ENCODE peak calls at places on chromosomes 13 and 19, in nine cellular contexts. O is right lobe of liver, X is stomach, P is PC-9, I is heart right ventricle, V is body of pancreas, B is Peyer's patch, J is pancreas, Q is colonic mucosa. K is an unnamed sample. For H3K9me3 and H3K4me1, the result is how much of the 10 kb centered on the place peaks cover.

GRCh38 chr19:17777840-17778620 is 16.9 kb upstream of the B3GNT3 start:
- DNase-seq in Q (peak), P (peak), B (peak), V (peak), X (peak), J (peak), O (peak), I (no peak), K (no peak)

GRCh38 chr13:73833331-73834070 is 300.7 kb downstream of the KLF12 start:
- DNase-seq in O (no peak), P (no peak), V (no peak), I (no peak), B (no peak), J (no peak), X (no peak), Q (no peak), K (no peak)

GRCh38 chr19:39502640-39503417 is 4.1 kb downstream of the DLL3 start:
- DNase-seq in J (no peak), V (peak), X (peak), Q (peak), P (peak), I (peak), B (peak), O (peak), K (peak)

GRCh38 chr13:48555441-48555840 is 22.6 kb upstream of the RCBTB2 start:
- DNase-seq in P (no peak), I (no peak), J (no peak), V (no peak), O (no peak), Q (no peak), X (no peak), B (no peak), K (no peak)

GRCh38 chr13:20669162-20669561 is 34.3 kb upstream of the IL17D start:
- DNase-seq in B (no peak), J (no peak), O (no peak), X (no peak), I (no peak), Q (no peak), P (no peak), V (no peak), K (no peak)

GRCh38 chr19:11361037-11361770 is 6.0 kb downstream of the PLPPR2 start:
- DNase-seq in V (peak), P (no peak), O (peak), Q (peak), X (peak), I (no peak), B (peak), J (peak), K (no peak)

GRCh38 chr13:31950121-31950810 is 81.3 kb upstream of the FRY start:
- DNase-seq in V (no peak), X (no peak), J (no peak), B (no peak), Q (no peak), O (no peak), P (no peak), I (no peak), K (no peak)

GRCh38 chr13:27923794-27924528 is 4.2 kb downstream of the PDX1 start:
- DNase-seq in V (peak), Q (no peak), X (no peak), O (no peak), I (no peak), P (no peak), B (no peak), J (peak), K (no peak)

GRCh38 chr13:60134376-60134775 is 29.4 kb downstream of the DIAPH3 start:
- DNase-seq in B (no peak), P (no peak), J (no peak), O (no peak), X (no peak), I (no peak), Q (no peak), V (no peak), K (no peak)

GRCh38 chr13:44936246-44936645 is 53.0 kb downstream of the NUFIP1 start:
- DNase-seq in X (no peak), B (no peak), Q (no peak), I (no peak), V (no peak), P (no peak), J (no peak), O (no peak), K (no peak)

GRCh38 chr19:31214086-31214485 is 135.2 kb downstream of the TSHZ3 start:
- DNase-seq in I (peak), X (peak), Q (peak), V (no peak), P (peak), J (peak), O (no peak), B (peak), K (peak)

GRCh38 chr19:19474950-19475781 is 40.2 kb downstream of the TSSK6 start:
- DNase-seq in P (no peak), J (no peak), O (no peak), I (no peak), V (no peak), Q (no peak), X (no peak), B (no peak), K (no peak)

GRCh38 chr13:104571161-104571889 is 1505.1 kb upstream of the SLC10A2 start:
- DNase-seq in X (peak), B (peak), J (peak), O (no peak), I (peak), P (peak), Q (peak), V (peak), K (peak)

GRCh38 chr13:45700971-45701900 is 884 bp upstream of the CBY2 start:
- DNase-seq in O (no peak), J (no peak), P (no peak), B (no peak), I (no peak), X (no peak), V (no peak), Q (no peak), K (no peak)

GRCh38 chr19:4471400-4472173 is 510 bp upstream of the HDGFL2 start:
- DNase-seq in O (peak), I (peak), J (peak), Q (peak), X (peak), V (peak), P (peak), B (peak), K (peak)

GRCh38 chr13:44719857-44720671 is 143.9 kb upstream of the TSC22D1 start:
- DNase-seq in X (no peak), J (no peak), V (no peak), B (no peak), Q (no peak), O (no peak), I (peak), P (no peak), K (no peak)

GRCh38 chr13:35146686-35147085 is 204.6 kb downstream of the NBEA start:
- DNase-seq in I (no peak), P (no peak), V (no peak), B (no peak), J (no peak), X (no peak), O (no peak), Q (no peak), K (no peak)

GRCh38 chr13:24381539-24382265 is 72.3 kb downstream of the C1QTNF9 start:
- DNase-seq in V (no peak), O (no peak), Q (no peak), J (no peak), I (no peak), B (no peak), P (no peak), X (no peak), K (no peak)

GRCh38 chr13:97505022-97505421 is 71.1 kb downstream of the RAP2A start:
- DNase-seq in O (no peak), I (no peak), B (no peak), V (no peak), P (no peak), X (no peak), J (no peak), Q (no peak), K (no peak)

GRCh38 chr19:48506138-48506733 is 5.4 kb downstream of the LMTK3 start:
- DNase-seq in I (no peak), B (no peak), Q (no peak), X (no peak), V (no peak), O (no peak), P (no peak), J (no peak), K (no peak)

GRCh38 chr13:29594710-29595379 is 643 bp downstream of the SLC7A1 start:
- DNase-seq in X (peak), Q (peak), J (peak), I (no peak), P (peak), O (peak), V (peak), B (peak), K (peak)

GRCh38 chr13:110289661-110290060 is 17.3 kb downstream of the COL4A1 start:
- DNase-seq in I (no peak), O (no peak), Q (no peak), X (no peak), B (peak), P (no peak), V (no peak), J (no peak), K (no peak)

GRCh38 chr19:50843205-50843604 is 9.8 kb upstream of the KLK15 start:
- DNase-seq in Q (no peak), V (no peak), O (no peak), X (no peak), I (no peak), J (no peak), P (no peak), B (no peak), K (no peak)

GRCh38 chr19:36688058-36688457 is 646 bp downstream of the ZNF567 start:
- DNase-seq in J (no peak), I (no peak), V (no peak), B (no peak), P (no peak), O (no peak), Q (no peak), X (no peak), K (no peak)

GRCh38 chr19:54502518-54503048 is at the start of gene LAIR2:
- DNase-seq in X (no peak), I (no peak), V (no peak), B (no peak), Q (no peak), P (no peak), J (no peak), O (no peak), K (no peak)

GRCh38 chr19:17114414-17114831 is 38.8 kb downstream of the MYO9B start:
- DNase-seq in Q (no peak), I (no peak), B (no peak), P (no peak), X (peak), J (no peak), V (no peak), O (no peak), K (no peak)

GRCh38 chr13:29369060-29369743 is 226.3 kb downstream of the SLC7A1 start:
- DNase-seq in J (no peak), Q (no peak), O (no peak), B (no peak), X (no peak), P (peak), I (no peak), V (no peak), K (no peak)

DNA sequence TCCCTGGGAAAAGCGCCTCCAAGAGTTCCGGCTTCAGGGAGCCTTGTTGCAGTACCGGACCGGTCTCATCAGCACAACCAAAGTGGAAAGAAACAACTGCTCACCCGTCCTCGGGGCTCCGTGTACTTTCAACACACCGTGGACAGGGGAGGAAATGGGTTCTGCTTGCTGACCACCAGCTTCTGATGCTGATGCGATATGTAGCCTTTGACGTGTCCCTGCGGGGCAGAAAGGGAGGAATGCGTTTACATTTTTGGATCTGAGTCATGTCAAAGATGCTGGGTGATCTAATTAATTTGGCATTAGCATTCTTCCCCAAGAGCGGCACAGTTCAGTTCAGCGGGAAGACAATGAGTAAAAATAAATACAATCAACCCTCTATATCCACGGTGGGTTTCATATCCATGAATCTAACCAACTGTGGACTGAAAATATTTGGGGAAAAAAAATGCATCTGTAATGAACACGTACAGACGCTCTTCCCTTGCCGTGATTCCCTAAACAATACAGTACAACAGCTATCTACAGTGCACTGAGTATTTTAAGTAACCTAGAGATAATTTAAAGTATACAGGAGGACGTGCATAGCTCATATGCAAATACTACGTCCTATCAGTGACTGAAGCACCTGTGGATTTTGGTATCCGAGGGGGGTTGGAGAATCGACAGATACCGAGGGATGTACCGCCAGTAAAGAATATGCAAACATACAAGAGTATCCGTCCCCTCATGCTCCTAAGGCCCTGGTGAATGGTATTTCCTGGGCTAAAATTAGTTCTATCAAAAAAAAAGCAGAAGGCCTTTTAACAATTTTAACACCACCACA is 19.8 kb downstream of the PROZ start:
- DNase-seq in B (no peak), P (peak), I (no peak), O (no peak), Q (no peak), X (no peak), J (no peak), V (no peak), K (no peak)
- H3K27ac ChIP-seq in B (no peak), P (no peak), I (peak), O (no peak), Q (no peak), X (no peak), J (no peak), V (no peak), K (no peak)

DNA sequence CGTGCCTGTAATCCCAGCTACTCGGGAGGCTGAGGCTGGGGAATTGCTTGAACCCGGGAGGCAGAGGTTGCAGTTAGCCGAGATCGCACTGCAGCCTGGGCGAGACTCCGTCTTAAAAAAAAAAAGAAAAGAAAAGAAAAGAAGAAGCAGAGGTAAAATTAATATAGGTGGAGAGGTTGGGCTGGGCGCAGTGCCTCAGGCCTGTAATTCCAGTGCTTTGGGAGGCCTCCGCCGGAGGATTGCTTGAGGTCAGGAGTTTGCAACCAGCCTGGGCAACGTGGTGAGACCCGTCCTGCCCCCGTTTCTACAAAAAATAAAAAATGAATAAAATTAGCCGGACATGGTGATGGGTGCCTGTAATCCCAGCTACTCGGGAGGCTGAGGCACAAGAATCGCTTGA is 912 bp upstream of the TUBA3C start:
- DNase-seq in I (no peak), Q (peak), X (peak), V (no peak), B (no peak), P (no peak), O (no peak), J (no peak), K (no peak)
- H3K9me3 ChIP-seq in I (under half), Q (under half), X (under half), V (under half), B (under half), P (under half), O (under half), J (under half), K (under half)

DNA sequence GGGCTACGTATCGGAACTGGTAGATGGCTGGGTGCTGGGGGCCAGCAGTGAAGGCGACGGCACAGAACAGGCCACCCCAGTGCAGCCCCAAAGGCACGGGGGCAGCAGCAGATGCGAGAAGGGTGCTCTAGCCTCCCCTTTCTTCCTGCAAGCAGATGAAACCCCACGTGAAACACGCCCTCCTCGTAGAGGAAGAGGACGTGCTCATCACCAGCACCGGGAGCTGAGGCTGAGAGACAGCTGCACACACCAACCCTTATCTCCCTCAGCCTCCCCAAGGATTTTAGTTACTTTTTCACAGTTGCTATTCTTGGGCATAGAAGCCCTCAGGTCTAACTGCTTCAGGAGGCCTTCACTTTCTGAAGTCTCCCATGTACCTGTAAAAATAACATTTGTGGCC is 11.9 kb downstream of the ZNF787 start:
- DNase-seq in Q (no peak), B (no peak), O (no peak), V (no peak), I (no peak), X (no peak), P (no peak), J (no peak), K (no peak)
- H3K4me1 ChIP-seq in Q (under half), B (under half), O (half or more), V (half or more), I (half or more), X (half or more), P (under half), J (half or more), K (under half)

GRCh38 chr13:42996584-42996983 is 4.5 kb upstream of the EPSTI1 start:
- DNase-seq in I (no peak), P (peak), J (no peak), B (no peak), X (no peak), V (no peak), O (no peak), Q (no peak), K (no peak)
- H3K27ac ChIP-seq in I (no peak), P (peak), J (no peak), B (no peak), X (no peak), V (no peak), O (no peak), Q (no peak), K (no peak)

DNA sequence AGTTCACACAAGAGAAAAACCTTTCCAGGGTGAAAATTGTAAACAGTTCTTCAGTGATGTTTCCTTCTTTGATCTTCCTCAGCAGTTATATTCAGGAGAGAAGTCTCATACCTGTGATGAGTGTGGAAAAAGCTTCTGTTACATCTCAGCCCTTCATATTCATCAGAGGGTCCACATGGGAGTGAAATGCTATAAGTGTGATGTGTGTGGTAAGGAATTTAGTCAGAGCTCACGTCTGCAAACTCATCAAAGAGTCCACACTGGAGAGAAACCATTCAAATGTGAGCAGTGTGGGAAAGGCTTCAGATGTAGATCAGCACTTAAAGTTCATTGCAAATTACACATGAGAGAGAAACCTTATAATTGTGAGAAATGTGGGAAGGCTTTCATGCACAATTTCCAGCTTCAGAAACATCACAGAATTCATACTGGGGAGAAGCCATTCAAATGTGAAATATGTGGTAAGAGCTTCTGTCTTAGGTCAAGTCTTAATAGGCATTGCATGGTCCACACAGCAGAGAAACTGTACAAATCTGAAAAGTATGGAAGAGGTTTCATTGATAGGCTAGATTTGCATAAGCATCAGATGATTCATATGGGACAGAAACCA is 6.9 kb downstream of the ZNF222 start:
- DNase-seq in X (no peak), Q (no peak), P (no peak), V (no peak), I (no peak), J (no peak), B (no peak), O (no peak), K (no peak)
- H3K9me3 ChIP-seq in X (half or more), Q (under half), P (under half), V (under half), I (half or more), J (under half), B (under half), O (under half), K (under half)

GRCh38 chr19:23542562-23542961 is 144.4 kb downstream of the ZNF675 start:
- DNase-seq in B (no peak), I (no peak), O (no peak), P (no peak), J (no peak), Q (no peak), X (no peak), V (no peak), K (no peak)
- H3K4me1 ChIP-seq in B (under half), I (under half), O (under half), P (under half), J (under half), Q (under half), X (under half), V (under half), K (under half)

GRCh38 chr13:79933389-79933788 is 407.5 kb downstream of the SPRY2 start:
- DNase-seq in J (no peak), I (no peak), Q (no peak), X (no peak), P (no peak), O (no peak), B (no peak), V (no peak), K (no peak)

GRCh38 chr13:79937311-79938243 is 403.3 kb downstream of the SPRY2 start:
- DNase-seq in B (no peak), Q (no peak), V (no peak), J (no peak), P (no peak), I (no peak), X (no peak), O (no peak), K (no peak)

GRCh38 chr13:79932556-79932955 is 408.4 kb downstream of the SPRY2 start:
- DNase-seq in V (no peak), J (no peak), B (no peak), X (no peak), P (no peak), I (no peak), O (no peak), Q (no peak), K (no peak)

GRCh38 chr13:79936368-79937136 is 404.4 kb downstream of the SPRY2 start:
- DNase-seq in I (peak), Q (no peak), P (peak), X (no peak), O (no peak), B (no peak), J (no peak), V (peak), K (no peak)

GRCh38 chr13:79935121-79935520 is 405.8 kb downstream of the SPRY2 start:
- DNase-seq in P (no peak), Q (no peak), J (no peak), X (no peak), O (no peak), B (no peak), I (no peak), V (no peak), K (no peak)
- H3K27ac ChIP-seq in P (peak), Q (no peak), J (no peak), X (no peak), O (no peak), B (no peak), I (no peak), V (peak), K (no peak)